ENCODE peak calls at places on chromosomes 12 and 14, in ten cellular contexts. One of them, this sample, is unnamed.

GRCh38 chr12:124888203-124888602 is 24.5 kb upstream of the SCARB1 start:
- DNase-seq in RPMI8226: no peak
- DNase-seq in stomach: no peak
- DNase-seq in erythroblast: no peak
- DNase-seq in Caco-2: no peak
- DNase-seq in naive B cell: no peak
- DNase-seq in left ventricle myocardium superior: no peak
- DNase-seq in PC-3: no peak
- DNase-seq in T-helper 9 cell: no peak
- DNase-seq in A549: no peak
- DNase-seq in this sample: no peak

GRCh38 chr12:75814856-75815754 is 216.5 kb downstream of the PHLDA1 start:
- DNase-seq in RPMI8226: peak
- DNase-seq in stomach: no peak
- DNase-seq in erythroblast: peak
- DNase-seq in Caco-2: no peak
- DNase-seq in naive B cell: peak
- DNase-seq in left ventricle myocardium superior: no peak
- DNase-seq in PC-3: peak
- DNase-seq in T-helper 9 cell: no peak
- DNase-seq in A549: peak
- DNase-seq in this sample: peak

GRCh38 chr14:39492267-39492666 is 60.0 kb upstream of the FBXO33 start:
- DNase-seq in RPMI8226: no peak
- DNase-seq in stomach: no peak
- DNase-seq in erythroblast: no peak
- DNase-seq in Caco-2: no peak
- DNase-seq in naive B cell: no peak
- DNase-seq in left ventricle myocardium superior: no peak
- DNase-seq in PC-3: peak
- DNase-seq in T-helper 9 cell: no peak
- DNase-seq in A549: no peak
- DNase-seq in this sample: no peak

GRCh38 chr12:21248679-21249078 is 86.0 kb downstream of the SLCO1A2 start:
- DNase-seq in RPMI8226: no peak
- DNase-seq in stomach: no peak
- DNase-seq in erythroblast: no peak
- DNase-seq in Caco-2: no peak
- DNase-seq in naive B cell: no peak
- DNase-seq in left ventricle myocardium superior: no peak
- DNase-seq in PC-3: peak
- DNase-seq in T-helper 9 cell: no peak
- DNase-seq in A549: no peak
- DNase-seq in this sample: peak

GRCh38 chr12:82912406-82912805 is 225.7 kb downstream of the TMTC2 start:
- DNase-seq in RPMI8226: no peak
- DNase-seq in stomach: no peak
- DNase-seq in erythroblast: no peak
- DNase-seq in Caco-2: no peak
- DNase-seq in naive B cell: no peak
- DNase-seq in left ventricle myocardium superior: no peak
- DNase-seq in PC-3: peak
- DNase-seq in T-helper 9 cell: no peak
- DNase-seq in A549: no peak
- DNase-seq in this sample: no peak

GRCh38 chr12:6280053-6280469 is 30.4 kb upstream of the PLEKHG6 start:
- DNase-seq in RPMI8226: no peak
- DNase-seq in stomach: peak
- DNase-seq in erythroblast: no peak
- DNase-seq in Caco-2: no peak
- DNase-seq in naive B cell: no peak
- DNase-seq in left ventricle myocardium superior: no peak
- DNase-seq in PC-3: peak
- DNase-seq in T-helper 9 cell: no peak
- DNase-seq in A549: peak
- DNase-seq in this sample: no peak

GRCh38 chr12:123813349-123813748 is 51.2 kb downstream of the DNAH10 start:
- DNase-seq in RPMI8226: no peak
- DNase-seq in stomach: no peak
- DNase-seq in erythroblast: no peak
- DNase-seq in Caco-2: no peak
- DNase-seq in naive B cell: no peak
- DNase-seq in left ventricle myocardium superior: no peak
- DNase-seq in PC-3: no peak
- DNase-seq in T-helper 9 cell: no peak
- DNase-seq in A549: no peak
- DNase-seq in this sample: no peak

GRCh38 chr14:31025335-31026075 is at the start of gene AP4S1:
- DNase-seq in RPMI8226: peak
- DNase-seq in stomach: peak
- DNase-seq in erythroblast: peak
- DNase-seq in Caco-2: peak
- DNase-seq in naive B cell: peak
- DNase-seq in left ventricle myocardium superior: peak
- DNase-seq in PC-3: peak
- DNase-seq in T-helper 9 cell: peak
- DNase-seq in A549: peak
- DNase-seq in this sample: peak

GRCh38 chr12:76422154-76422877 is 74.1 kb upstream of the BBS10 start:
- DNase-seq in RPMI8226: no peak
- DNase-seq in stomach: no peak
- DNase-seq in erythroblast: no peak
- DNase-seq in Caco-2: no peak
- DNase-seq in naive B cell: no peak
- DNase-seq in left ventricle myocardium superior: no peak
- DNase-seq in PC-3: no peak
- DNase-seq in T-helper 9 cell: no peak
- DNase-seq in A549: no peak
- DNase-seq in this sample: no peak

This sample was measured in Karpas-422.